ENCODE peak calls at places on chromosomes 12 and 14, in five cellular contexts. One of them, this sample, is unnamed.

GRCh38 chr12:64680235-64680634 is 69.9 kb downstream of the RASSF3 start:
- DNase-seq in GM12878: no peak
- DNase-seq in NT2/D1: no peak
- DNase-seq in H1: no peak
- DNase-seq in HepG2: no peak
- DNase-seq in this sample: no peak

GRCh38 chr14:44981198-44981597 is 19.2 kb downstream of the TOGARAM1 start:
- DNase-seq in GM12878: no peak
- DNase-seq in NT2/D1: no peak
- DNase-seq in H1: no peak
- DNase-seq in HepG2: no peak
- DNase-seq in this sample: no peak

GRCh38 chr12:92927055-92927435 is 2.0 kb downstream of the EEA1 start:
- DNase-seq in GM12878: peak
- DNase-seq in NT2/D1: no peak
- DNase-seq in H1: no peak
- DNase-seq in HepG2: peak
- DNase-seq in this sample: no peak

GRCh38 chr12:75341873-75342272 is 7.4 kb downstream of the GLIPR1L1 start:
- DNase-seq in GM12878: no peak
- DNase-seq in NT2/D1: no peak
- DNase-seq in H1: no peak
- DNase-seq in HepG2: no peak
- DNase-seq in this sample: no peak

GRCh38 chr12:85155791-85156190 is 119.6 kb downstream of the LRRIQ1 start:
- DNase-seq in GM12878: no peak
- DNase-seq in NT2/D1: peak
- DNase-seq in H1: no peak
- DNase-seq in HepG2: peak
- DNase-seq in this sample: peak

GRCh38 chr14:37658174-37658573 is 62.7 kb downstream of the TTC6 start:
- DNase-seq in GM12878: no peak
- DNase-seq in NT2/D1: no peak
- DNase-seq in H1: no peak
- DNase-seq in HepG2: peak
- DNase-seq in this sample: no peak

GRCh38 chr12:93050026-93050747 is 121.1 kb upstream of the EEA1 start:
- DNase-seq in GM12878: no peak
- DNase-seq in NT2/D1: no peak
- DNase-seq in H1: no peak
- DNase-seq in HepG2: no peak
- DNase-seq in this sample: no peak

GRCh38 chr12:114347861-114348260 is 58.1 kb downstream of the TBX5 start:
- DNase-seq in GM12878: no peak
- DNase-seq in NT2/D1: no peak
- DNase-seq in H1: no peak
- DNase-seq in HepG2: no peak
- DNase-seq in this sample: no peak

GRCh38 chr12:6860942-6861341 is 6.4 kb upstream of the TPI1 start:
- DNase-seq in GM12878: no peak
- DNase-seq in NT2/D1: no peak
- DNase-seq in H1: no peak
- DNase-seq in HepG2: no peak
- DNase-seq in this sample: no peak

GRCh38 chr12:118219772-118220171 is 83.8 kb downstream of the PEBP1 start:
- DNase-seq in GM12878: no peak
- DNase-seq in NT2/D1: no peak
- DNase-seq in H1: no peak
- DNase-seq in HepG2: no peak
- DNase-seq in this sample: no peak

GRCh38 chr12:8549381-8549780 is 8.7 kb upstream of the CLEC4E start:
- DNase-seq in GM12878: no peak
- DNase-seq in NT2/D1: no peak
- DNase-seq in H1: no peak
- DNase-seq in HepG2: no peak
- DNase-seq in this sample: no peak

GRCh38 chr12:49470986-49471385 is 67.8 kb upstream of the KCNH3 start:
- DNase-seq in GM12878: no peak
- DNase-seq in NT2/D1: no peak
- DNase-seq in H1: no peak
- DNase-seq in HepG2: no peak
- DNase-seq in this sample: no peak

GRCh38 chr12:101414533-101415119 is 7.1 kb upstream of the ARL1 start:
- DNase-seq in GM12878: peak
- DNase-seq in NT2/D1: peak
- DNase-seq in H1: no peak
- DNase-seq in HepG2: peak
- DNase-seq in this sample: peak

GRCh38 chr12:70543444-70543843 is 93.8 kb downstream of the PTPRB start:
- DNase-seq in GM12878: no peak
- DNase-seq in NT2/D1: no peak
- DNase-seq in H1: no peak
- DNase-seq in HepG2: peak
- DNase-seq in this sample: no peak

GRCh38 chr12:685388-685787 is 22.1 kb upstream of the NINJ2 start:
- DNase-seq in GM12878: peak
- DNase-seq in NT2/D1: no peak
- DNase-seq in H1: no peak
- DNase-seq in HepG2: no peak
- DNase-seq in this sample: no peak

GRCh38 chr14:55048900-55049437 is 2.5 kb upstream of the MAPK1IP1L start:
- DNase-seq in GM12878: no peak
- DNase-seq in NT2/D1: no peak
- DNase-seq in H1: no peak
- DNase-seq in HepG2: no peak
- DNase-seq in this sample: no peak

GRCh38 chr14:55051165-55051425 is 352 bp upstream of the MAPK1IP1L start:
- DNase-seq in GM12878: no peak
- DNase-seq in NT2/D1: no peak
- DNase-seq in H1: no peak
- DNase-seq in HepG2: no peak
- DNase-seq in this sample: no peak

GRCh38 chr14:55045087-55045486 is 6.4 kb upstream of the MAPK1IP1L start:
- DNase-seq in GM12878: no peak
- DNase-seq in NT2/D1: no peak
- DNase-seq in H1: no peak
- DNase-seq in HepG2: no peak
- DNase-seq in this sample: no peak

GRCh38 chr14:55043528-55043927 is 7.9 kb upstream of the MAPK1IP1L start:
- DNase-seq in GM12878: no peak
- DNase-seq in NT2/D1: no peak
- DNase-seq in H1: no peak
- DNase-seq in HepG2: no peak
- DNase-seq in this sample: no peak

GRCh38 chr14:55047301-55048053 is 4.0 kb upstream of the MAPK1IP1L start:
- DNase-seq in GM12878: no peak
- DNase-seq in NT2/D1: no peak
- DNase-seq in H1: no peak
- DNase-seq in HepG2: no peak
- DNase-seq in this sample: no peak
- TF ChIP-seq SUZ12 in GM12878: no peak
- TF ChIP-seq SUZ12 in NT2/D1: no peak
- TF ChIP-seq SUZ12 in H1: no peak
- TF ChIP-seq SUZ12 in HepG2: no peak
- TF ChIP-seq SUZ12 in this sample: no peak

GRCh38 chr14:80498533-80498932 is 287.2 kb upstream of the DIO2 start:
- DNase-seq in GM12878: no peak
- DNase-seq in NT2/D1: no peak
- DNase-seq in H1: no peak
- DNase-seq in HepG2: no peak
- DNase-seq in this sample: no peak

GRCh38 chr14:80491562-80492139 is 280.3 kb upstream of the DIO2 start:
- DNase-seq in GM12878: no peak
- DNase-seq in NT2/D1: no peak
- DNase-seq in H1: no peak
- DNase-seq in HepG2: no peak
- DNase-seq in this sample: no peak

GRCh38 chr14:80493620-80494019 is 282.3 kb upstream of the DIO2 start:
- DNase-seq in GM12878: no peak
- DNase-seq in NT2/D1: no peak
- DNase-seq in H1: no peak
- DNase-seq in HepG2: no peak
- DNase-seq in this sample: no peak

GRCh38 chr14:80494769-80495168 is 283.5 kb upstream of the DIO2 start:
- DNase-seq in GM12878: no peak
- DNase-seq in NT2/D1: no peak
- DNase-seq in H1: no peak
- DNase-seq in HepG2: no peak
- DNase-seq in this sample: no peak

GRCh38 chr14:80496090-80496489 is 284.8 kb upstream of the DIO2 start:
- DNase-seq in GM12878: no peak
- DNase-seq in NT2/D1: no peak
- DNase-seq in H1: no peak
- DNase-seq in HepG2: no peak
- DNase-seq in this sample: no peak
- TF ChIP-seq SUZ12 in GM12878: no peak
- TF ChIP-seq SUZ12 in NT2/D1: no peak
- TF ChIP-seq SUZ12 in H1: no peak
- TF ChIP-seq SUZ12 in HepG2: no peak
- TF ChIP-seq SUZ12 in this sample: no peak

DNA sequence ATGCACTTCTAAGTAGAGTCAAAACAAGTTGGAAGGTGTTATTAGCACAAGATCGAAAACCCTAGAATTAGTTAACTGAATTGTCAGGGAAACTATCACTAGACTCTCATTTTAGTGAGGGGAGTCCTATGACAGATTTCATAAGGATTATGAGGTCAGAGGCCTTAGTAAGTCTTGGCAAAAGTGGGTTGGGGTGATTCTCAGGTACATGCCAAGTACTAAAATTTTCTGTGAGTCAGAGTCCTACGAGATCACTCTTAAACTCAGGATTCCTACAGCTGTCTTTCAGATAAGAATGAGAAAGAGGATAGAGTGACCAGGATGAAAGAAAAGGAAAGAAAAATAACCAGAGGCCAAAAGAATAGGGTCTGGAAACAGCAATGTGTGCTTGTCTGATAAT is 50.8 kb upstream of the BBS10 start:
- DNase-seq in GM12878: no peak
- DNase-seq in NT2/D1: no peak
- DNase-seq in H1: no peak
- DNase-seq in HepG2: no peak
- DNase-seq in this sample: no peak
- TF ChIP-seq SUZ12 in GM12878: no peak
- TF ChIP-seq SUZ12 in NT2/D1: no peak
- TF ChIP-seq SUZ12 in H1: no peak
- TF ChIP-seq SUZ12 in HepG2: no peak
- TF ChIP-seq SUZ12 in this sample: no peak

GRCh38 chr12:43550831-43551270 is 1.2 kb downstream of the ADAMTS20 start:
- DNase-seq in GM12878: no peak
- DNase-seq in NT2/D1: no peak
- DNase-seq in H1: peak
- DNase-seq in HepG2: no peak
- DNase-seq in this sample: no peak
- TF ChIP-seq SUZ12 in GM12878: no peak
- TF ChIP-seq SUZ12 in NT2/D1: no peak
- TF ChIP-seq SUZ12 in H1: peak
- TF ChIP-seq SUZ12 in HepG2: no peak
- TF ChIP-seq SUZ12 in this sample: no peak

DNA sequence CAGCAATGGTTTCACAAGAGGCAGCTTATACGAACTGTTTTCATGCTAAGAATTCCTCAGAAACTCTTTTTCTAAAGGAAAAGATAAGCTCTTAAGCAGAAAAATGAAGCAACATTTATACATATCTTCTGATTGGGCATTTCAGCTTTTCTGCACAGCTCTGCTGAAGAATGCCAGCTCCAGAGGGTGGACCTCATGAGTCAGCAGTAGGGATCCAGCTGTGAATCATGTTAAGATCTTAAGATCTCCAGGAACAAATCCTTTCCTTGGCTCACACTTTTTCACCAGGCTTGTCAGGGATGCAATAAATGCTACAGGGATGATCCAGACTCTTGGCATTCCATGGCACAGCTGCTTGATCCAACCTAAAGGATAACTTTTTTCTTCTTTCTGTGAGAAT is 477.1 kb upstream of the CCDC196 start:
- DNase-seq in GM12878: no peak
- DNase-seq in NT2/D1: no peak
- DNase-seq in H1: no peak
- DNase-seq in HepG2: no peak
- DNase-seq in this sample: no peak
- TF ChIP-seq SUZ12 in GM12878: no peak
- TF ChIP-seq SUZ12 in NT2/D1: no peak
- TF ChIP-seq SUZ12 in H1: no peak
- TF ChIP-seq SUZ12 in HepG2: no peak
- TF ChIP-seq SUZ12 in this sample: no peak

GRCh38 chr12:128637616-128638606 is 185.8 kb downstream of the SLC15A4 start:
- DNase-seq in GM12878: peak
- DNase-seq in NT2/D1: no peak
- DNase-seq in H1: no peak
- DNase-seq in HepG2: no peak
- DNase-seq in this sample: no peak
- TF ChIP-seq SUZ12 in GM12878: no peak
- TF ChIP-seq SUZ12 in NT2/D1: no peak
- TF ChIP-seq SUZ12 in H1: no peak
- TF ChIP-seq SUZ12 in HepG2: no peak
- TF ChIP-seq SUZ12 in this sample: no peak

This sample was measured in HEK293T.